ENCODE peak calls at places on chromosomes 5 and 9, in seven cellular contexts. I, C, Z, U, J, V and E are unnamed samples.

GRCh38 chr9:95771556-95772280 is 103.8 kb upstream of the ERCC6L2 start:
- ATAC-seq in I (no peak), C (peak), Z (no peak), U (no peak), J (no peak), V (no peak), E (no peak)

GRCh38 chr5:138724470-138725146 is 28.6 kb upstream of the CTNNA1 start:
- ATAC-seq in I (peak), C (peak), Z (no peak), U (no peak), J (peak), V (no peak), E (no peak)

GRCh38 chr5:126043684-126044083 is 379.5 kb upstream of the GRAMD2B start:
- ATAC-seq in I (no peak), C (no peak), Z (no peak), U (no peak), J (no peak), V (no peak), E (no peak)

GRCh38 chr5:88732181-88732633 is 150.8 kb downstream of the MEF2C start:
- ATAC-seq in I (peak), C (peak), Z (peak), U (peak), J (peak), V (peak), E (no peak)

GRCh38 chr9:109245300-109245897 is 75.5 kb downstream of the EPB41L4B start:
- ATAC-seq in I (peak), C (no peak), Z (no peak), U (no peak), J (no peak), V (no peak), E (no peak)

GRCh38 chr5:154273028-154273617 is 82.6 kb downstream of the GALNT10 start:
- ATAC-seq in I (peak), C (peak), Z (no peak), U (peak), J (peak), V (peak), E (peak)

GRCh38 chr5:144742376-144742775 is 571.7 kb downstream of the KCTD16 start:
- ATAC-seq in I (no peak), C (no peak), Z (no peak), U (no peak), J (no peak), V (no peak), E (no peak)

GRCh38 chr5:77235881-77236560 is 25.5 kb downstream of the PDE8B start:
- ATAC-seq in I (no peak), C (no peak), Z (no peak), U (peak), J (no peak), V (no peak), E (peak)

GRCh38 chr5:173328896-173329369 is 719 bp upstream of the STC2 start:
- ATAC-seq in I (peak), C (no peak), Z (no peak), U (no peak), J (no peak), V (peak), E (peak)

GRCh38 chr9:86098793-86099694 is at the start of gene GOLM1:
- ATAC-seq in I (peak), C (peak), Z (peak), U (peak), J (peak), V (peak), E (peak)

GRCh38 chr5:142486581-142486980 is 161.8 kb upstream of the SPRY4 start:
- ATAC-seq in I (no peak), C (no peak), Z (no peak), U (no peak), J (no peak), V (no peak), E (no peak)

GRCh38 chr5:88683506-88684135 is 199.4 kb downstream of the MEF2C start:
- ATAC-seq in I (peak), C (no peak), Z (no peak), U (no peak), J (peak), V (peak), E (no peak)

GRCh38 chr9:23769307-23769935 is 56.6 kb downstream of the ELAVL2 start:
- ATAC-seq in I (no peak), C (no peak), Z (no peak), U (no peak), J (no peak), V (no peak), E (no peak)

GRCh38 chr5:93246093-93246855 is 334.7 kb downstream of the NR2F1-AS1 start:
- ATAC-seq in I (no peak), C (no peak), Z (no peak), U (no peak), J (no peak), V (no peak), E (no peak)

GRCh38 chr5:179827684-179828083 is 7.0 kb downstream of the SQSTM1 start:
- ATAC-seq in I (peak), C (peak), Z (peak), U (peak), J (peak), V (peak), E (peak)

GRCh38 chr5:10876345-10876744 is 115.3 kb upstream of the DAP start:
- ATAC-seq in I (no peak), C (peak), Z (no peak), U (no peak), J (no peak), V (no peak), E (no peak)

GRCh38 chr9:27308691-27309390 is 11.9 kb upstream of the EQTN start:
- ATAC-seq in I (no peak), C (no peak), Z (no peak), U (no peak), J (no peak), V (no peak), E (no peak)